ENCODE peak calls at places on chromosome 22, in seven cellular contexts. L is progenitor cell of endocrine pancreas; F is Calu3; K is activated CD4-positive, CD25-positive, alpha-beta regulatory T cell; G is GM12892; Q is SK-N-DZ; W is astrocyte of the spinal cord. H is an unnamed sample.

GRCh38 chr22:42134033-42135020 is 3.7 kb upstream of the CYP2D6 start:
- DNase-seq in L (no peak), F (no peak), K (no peak), G (no peak), Q (no peak), W (no peak), H (no peak)

GRCh38 chr22:49906071-49906798 is 12.0 kb downstream of the ALG12 start:
- DNase-seq in L (no peak), F (no peak), K (no peak), G (no peak), Q (no peak), W (no peak), H (no peak)

GRCh38 chr22:20919718-20920117 is 2.5 kb downstream of the CRKL start:
- DNase-seq in L (no peak), F (no peak), K (no peak), G (no peak), Q (no peak), W (no peak), H (no peak)

GRCh38 chr22:49960159-49960966 is at the start of gene PIM3:
- DNase-seq in L (peak; percentile 87), F (peak; percentile 95), K (peak; percentile 76), G (peak; percentile 99), Q (peak; percentile 97), W (peak; percentile 97), H (peak; percentile 93)

GRCh38 chr22:44710474-44711235 is 8.7 kb downstream of the PRR5 start:
- DNase-seq in L (no peak), F (no peak), K (no peak), G (peak; percentile 48), Q (no peak), W (no peak), H (peak; percentile 21)

GRCh38 chr22:49191506-49191980 is 636.1 kb downstream of the BRD1 start:
- DNase-seq in L (no peak), F (no peak), K (no peak), G (no peak), Q (no peak), W (no peak), H (no peak)

GRCh38 chr22:42906605-42907338 is 49.7 kb upstream of the ARFGAP3 start:
- DNase-seq in L (no peak), F (no peak), K (no peak), G (no peak), Q (no peak), W (no peak), H (no peak)

GRCh38 chr22:24730864-24731263 is 43.7 kb downstream of the PIWIL3 start:
- DNase-seq in L (no peak), F (no peak), K (no peak), G (no peak), Q (no peak), W (no peak), H (no peak)

GRCh38 chr22:46609175-46609690 is 11.0 kb upstream of the GRAMD4 start:
- DNase-seq in L (no peak), F (peak; percentile 88), K (no peak), G (no peak), Q (no peak), W (no peak), H (no peak)

GRCh38 chr22:19871023-19871844 is 16.6 kb upstream of the GNB1L start:
- DNase-seq in L (no peak), F (no peak), K (no peak), G (no peak), Q (no peak), W (no peak), H (no peak)

GRCh38 chr22:20976291-20976877 is 5.7 kb upstream of the LZTR1 start:
- DNase-seq in L (no peak), F (no peak), K (no peak), G (no peak), Q (no peak), W (no peak), H (no peak)

H was measured in central memory CD4-positive, alpha-beta T cell.